ENCODE peak calls at places on chromosomes 3 and 15, in four cellular contexts. A is stromal cell of bone marrow, N is neural crest cell, L is DMS153. W is an unnamed sample.

GRCh38 chr3:48661501-48662139 is 1.1 kb downstream of the CELSR3 start:
- DNase-seq in A (no peak), N (peak), L (no peak), W (peak)

GRCh38 chr3:164375538-164375937 is 702.8 kb downstream of the SI start:
- DNase-seq in A (no peak), N (no peak), L (no peak), W (no peak)

GRCh38 chr3:159837725-159838124 is 150.9 kb upstream of the IL12A start:
- DNase-seq in A (no peak), N (no peak), L (no peak), W (no peak)

GRCh38 chr15:20355256-20355868 is 186.2 kb downstream of the GOLGA6L6 start:
- DNase-seq in A (no peak), N (no peak), L (no peak), W (no peak)

GRCh38 chr3:132788299-132788698 is 66.1 kb upstream of the NPHP3 start:
- DNase-seq in A (peak), N (no peak), L (no peak), W (peak)

GRCh38 chr3:28322464-28322863 is 26.1 kb upstream of the ZCWPW2 start:
- DNase-seq in A (peak), N (no peak), L (no peak), W (no peak)

GRCh38 chr3:50600841-50601591 is 10.6 kb downstream of the CISH start:
- DNase-seq in A (peak), N (no peak), L (peak), W (peak)

GRCh38 chr3:78972617-78973301 is 795.0 kb downstream of the ROBO1 start:
- DNase-seq in A (no peak), N (no peak), L (no peak), W (no peak)

GRCh38 chr15:70088427-70088826 is 9.3 kb downstream of the TLE3 start:
- DNase-seq in A (no peak), N (no peak), L (peak), W (no peak)

GRCh38 chr15:95291878-95292472 is 1038.5 kb upstream of the NR2F2 start:
- DNase-seq in A (no peak), N (no peak), L (no peak), W (peak)

GRCh38 chr3:24220859-24221657 is 273.6 kb downstream of the THRB start:
- DNase-seq in A (peak), N (no peak), L (no peak), W (no peak)

GRCh38 chr3:38348903-38349302 is 2.3 kb downstream of the XYLB start:
- DNase-seq in A (no peak), N (no peak), L (no peak), W (no peak)

GRCh38 chr3:150925751-150926201 is 20.5 kb upstream of the MINDY4B start:
- DNase-seq in A (no peak), N (peak), L (no peak), W (peak)

GRCh38 chr15:60480149-60480548 is 1.2 kb upstream of the ICE2 start:
- DNase-seq in A (no peak), N (no peak), L (no peak), W (no peak)

GRCh38 chr15:81893182-81893833 is 152.5 kb downstream of the MEX3B start:
- DNase-seq in A (no peak), N (no peak), L (peak), W (no peak)

GRCh38 chr3:142987707-142988106 is 13.7 kb upstream of the U2SURP start:
- DNase-seq in A (no peak), N (no peak), L (no peak), W (no peak)

GRCh38 chr3:64344721-64345207 is 119.5 kb upstream of the PRICKLE2 start:
- DNase-seq in A (no peak), N (no peak), L (no peak), W (no peak)

GRCh38 chr3:152232679-152233078 is 36.0 kb upstream of the MBNL1 start:
- DNase-seq in A (no peak), N (no peak), L (no peak), W (no peak)

GRCh38 chr15:58639992-58640391 is 109.5 kb downstream of the ADAM10 start:
- DNase-seq in A (no peak), N (no peak), L (no peak), W (no peak)

GRCh38 chr15:73957785-73958184 is 31.5 kb downstream of the LOXL1 start:
- DNase-seq in A (no peak), N (no peak), L (no peak), W (no peak)

GRCh38 chr15:101348015-101348414 is 53.0 kb upstream of the SNRPA1 start:
- DNase-seq in A (no peak), N (no peak), L (no peak), W (no peak)

GRCh38 chr3:168419091-168419490 is 323.4 kb upstream of the GOLIM4 start:
- DNase-seq in A (no peak), N (no peak), L (no peak), W (no peak)

GRCh38 chr15:96409231-96410138 is 79.0 kb downstream of the NR2F2 start:
- DNase-seq in A (no peak), N (no peak), L (no peak), W (peak)

GRCh38 chr15:41019174-41019573 is 65.9 kb downstream of the CHAC1 start:
- DNase-seq in A (no peak), N (no peak), L (no peak), W (no peak)

GRCh38 chr15:40063563-40064011 is 24.6 kb upstream of the SRP14 start:
- DNase-seq in A (no peak), N (no peak), L (no peak), W (no peak)

GRCh38 chr3:125075738-125076137 is 19.9 kb upstream of the HEG1 start:
- DNase-seq in A (no peak), N (no peak), L (no peak), W (no peak)

GRCh38 chr3:126197854-126198584 is 17.6 kb upstream of the ALDH1L1 start:
- DNase-seq in A (peak), N (peak), L (peak), W (peak)

GRCh38 chr15:100721758-100722550 is 119.6 kb downstream of the ASB7 start:
- DNase-seq in A (peak), N (no peak), L (peak), W (no peak)

GRCh38 chr15:52493968-52494367 is 34.7 kb downstream of the MYO5A start:
- DNase-seq in A (no peak), N (no peak), L (no peak), W (no peak)

GRCh38 chr3:2856062-2856792 is 253.9 kb downstream of the IL5RA start:
- DNase-seq in A (no peak), N (no peak), L (no peak), W (no peak)

GRCh38 chr3:58049143-58049785 is 41.0 kb downstream of the FLNB start:
- DNase-seq in A (no peak), N (no peak), L (peak), W (peak)

GRCh38 chr3:111237906-111238305 is 166.3 kb downstream of the NECTIN3 start:
- DNase-seq in A (no peak), N (no peak), L (no peak), W (no peak)

GRCh38 chr15:85164841-85165466 is 183.3 kb downstream of the PDE8A start:
- DNase-seq in A (no peak), N (no peak), L (peak), W (no peak)

GRCh38 chr3:119579366-119580147 is at the start of gene ADPRH:
- DNase-seq in A (peak), N (peak), L (peak), W (peak)

GRCh38 chr3:149393355-149394165 is 16.1 kb upstream of the TM4SF1 start:
- DNase-seq in A (no peak), N (peak), L (peak), W (peak)

GRCh38 chr3:23726811-23727548 is 78.8 kb upstream of the UBE2E1 start:
- DNase-seq in A (no peak), N (no peak), L (no peak), W (no peak)

GRCh38 chr15:96165775-96166174 is 164.7 kb upstream of the NR2F2 start:
- DNase-seq in A (no peak), N (no peak), L (no peak), W (no peak)

GRCh38 chr3:9600597-9600996 is 47.0 kb upstream of the LHFPL4 start:
- DNase-seq in A (no peak), N (no peak), L (no peak), W (no peak)